ENCODE peak calls at places on chromosomes 3 and 15, in four cellular contexts. One of them, this sample, is unnamed.

GRCh38 chr3:105465251-105465853 is 98.6 kb downstream of the ALCAM start:
- DNase-seq in K562: no peak
- DNase-seq in HL-60: no peak
- DNase-seq in GM12878: no peak
- DNase-seq in this sample: no peak

GRCh38 chr3:153572165-153572564 is 410.1 kb downstream of the RAP2B start:
- DNase-seq in K562: no peak
- DNase-seq in HL-60: no peak
- DNase-seq in GM12878: no peak
- DNase-seq in this sample: no peak

GRCh38 chr15:81877533-81878227 is 168.1 kb downstream of the MEX3B start:
- DNase-seq in GM12878: no peak
- DNase-seq in K562: no peak
- DNase-seq in HL-60: no peak
- DNase-seq in this sample: no peak

GRCh38 chr3:7667774-7668173 is 806.9 kb downstream of the GRM7 start:
- DNase-seq in HL-60: no peak
- DNase-seq in GM12878: no peak
- DNase-seq in K562: no peak
- DNase-seq in this sample: no peak

GRCh38 chr3:122926322-122926721 is 101.2 kb downstream of the SEMA5B start:
- DNase-seq in HL-60: no peak
- DNase-seq in K562: no peak
- DNase-seq in GM12878: no peak
- DNase-seq in this sample: no peak

GRCh38 chr15:40274350-40275274 is 8.3 kb downstream of the ANKRD63 start:
- DNase-seq in HL-60: peak
- DNase-seq in K562: peak
- DNase-seq in GM12878: peak
- DNase-seq in this sample: peak

GRCh38 chr3:123652346-123652984 is 67.6 kb upstream of the HACD2 start:
- DNase-seq in HL-60: peak
- DNase-seq in K562: peak
- DNase-seq in GM12878: no peak
- DNase-seq in this sample: peak

GRCh38 chr3:42032693-42033349 is 58.3 kb upstream of the TRAK1 start:
- DNase-seq in GM12878: no peak
- DNase-seq in K562: peak
- DNase-seq in HL-60: peak
- DNase-seq in this sample: no peak

GRCh38 chr3:130699765-130700164 is 46.9 kb downstream of the PIK3R4 start:
- DNase-seq in GM12878: no peak
- DNase-seq in HL-60: peak
- DNase-seq in K562: peak
- DNase-seq in this sample: no peak

GRCh38 chr15:20351448-20351961 is 190.1 kb downstream of the GOLGA6L6 start:
- DNase-seq in GM12878: no peak
- DNase-seq in K562: no peak
- DNase-seq in HL-60: no peak
- DNase-seq in this sample: no peak

GRCh38 chr3:79926522-79926921 is 158.7 kb upstream of the ROBO1 start:
- DNase-seq in HL-60: no peak
- DNase-seq in GM12878: no peak
- DNase-seq in K562: no peak
- DNase-seq in this sample: no peak

GRCh38 chr3:79930196-79930595 is 162.4 kb upstream of the ROBO1 start:
- DNase-seq in HL-60: no peak
- DNase-seq in GM12878: no peak
- DNase-seq in K562: no peak
- DNase-seq in this sample: no peak

DNA sequence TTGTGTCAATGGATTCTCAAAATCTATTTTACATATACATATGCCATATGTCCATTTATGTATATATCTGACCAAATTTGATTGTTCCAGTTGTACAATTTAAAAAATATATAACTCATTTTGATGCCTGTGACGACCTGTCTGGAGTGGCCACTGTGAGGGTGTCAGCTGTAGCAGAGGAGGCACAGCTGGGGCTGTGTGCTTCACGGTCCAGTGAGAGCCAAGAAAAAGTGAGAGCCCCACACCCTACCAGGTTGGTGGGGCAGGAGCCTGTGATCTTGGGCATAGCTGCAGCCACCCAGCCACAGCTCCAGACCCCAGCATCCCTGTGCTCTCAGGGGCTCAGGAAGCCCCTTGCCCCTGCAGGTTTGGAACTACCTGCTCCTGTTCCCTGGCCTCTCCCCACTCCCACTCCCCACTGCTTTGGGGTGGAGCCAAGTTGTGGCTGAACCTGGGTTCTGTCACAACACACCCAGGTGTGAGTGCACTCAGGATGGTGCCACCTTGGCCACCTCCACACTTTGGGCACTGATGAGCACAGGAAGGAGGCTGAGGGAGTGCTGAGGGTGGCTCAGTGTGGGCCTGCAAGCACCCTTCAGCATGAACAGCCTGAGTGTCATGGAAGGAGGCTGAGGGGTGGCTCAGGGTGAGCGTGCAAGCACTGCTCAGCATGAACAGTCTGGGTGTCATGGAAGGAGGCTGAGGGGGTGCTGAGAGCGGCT is 161.1 kb upstream of the ROBO1 start:
- DNase-seq in HL-60: no peak
- DNase-seq in K562: no peak
- DNase-seq in GM12878: no peak
- DNase-seq in this sample: no peak
- TF ChIP-seq SPI1 in HL-60: no peak
- TF ChIP-seq SPI1 in K562: no peak
- TF ChIP-seq SPI1 in GM12878: no peak
- TF ChIP-seq SPI1 in this sample: no peak

GRCh38 chr3:9730747-9731205 is 759 bp upstream of the BRPF1 start:
- DNase-seq in HL-60: no peak
- DNase-seq in GM12878: no peak
- DNase-seq in K562: no peak
- DNase-seq in this sample: peak
- TF ChIP-seq SPI1 in HL-60: no peak
- TF ChIP-seq SPI1 in GM12878: no peak
- TF ChIP-seq SPI1 in K562: no peak
- TF ChIP-seq SPI1 in this sample: no peak

DNA sequence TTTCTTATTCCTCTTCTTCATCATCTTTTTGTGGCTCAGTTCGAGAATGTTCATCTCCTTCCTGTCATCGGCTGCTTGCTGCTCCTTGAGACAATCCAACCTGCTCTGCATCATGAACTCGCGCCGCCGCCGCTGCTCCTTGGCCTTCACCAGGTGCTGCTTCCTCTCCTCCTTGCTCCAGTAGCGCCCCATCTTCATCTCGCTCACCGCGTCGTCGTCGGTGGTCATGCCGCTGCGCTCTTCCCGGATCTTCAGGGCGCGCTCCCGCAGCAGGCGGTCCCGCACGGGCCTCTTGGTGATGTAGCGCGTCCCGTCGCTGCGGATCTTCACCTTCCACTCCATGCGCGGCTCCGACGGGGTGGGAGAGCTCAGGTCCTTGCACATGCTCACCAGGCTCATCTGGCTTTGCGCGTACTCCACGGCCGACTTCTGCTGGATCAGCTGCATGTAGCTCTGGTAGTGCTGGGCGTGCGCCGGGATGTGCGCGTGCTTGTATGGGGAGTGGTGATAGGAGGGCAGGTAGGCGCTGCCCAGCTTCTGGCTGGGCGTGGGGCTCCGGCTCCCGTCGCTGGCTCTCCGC is 241.2 kb downstream of the PDZRN3 start:
- DNase-seq in GM12878: no peak
- DNase-seq in HL-60: no peak
- DNase-seq in K562: no peak
- DNase-seq in this sample: no peak
- TF ChIP-seq SPI1 in GM12878: no peak
- TF ChIP-seq SPI1 in HL-60: no peak
- TF ChIP-seq SPI1 in K562: no peak
- TF ChIP-seq SPI1 in this sample: no peak

DNA sequence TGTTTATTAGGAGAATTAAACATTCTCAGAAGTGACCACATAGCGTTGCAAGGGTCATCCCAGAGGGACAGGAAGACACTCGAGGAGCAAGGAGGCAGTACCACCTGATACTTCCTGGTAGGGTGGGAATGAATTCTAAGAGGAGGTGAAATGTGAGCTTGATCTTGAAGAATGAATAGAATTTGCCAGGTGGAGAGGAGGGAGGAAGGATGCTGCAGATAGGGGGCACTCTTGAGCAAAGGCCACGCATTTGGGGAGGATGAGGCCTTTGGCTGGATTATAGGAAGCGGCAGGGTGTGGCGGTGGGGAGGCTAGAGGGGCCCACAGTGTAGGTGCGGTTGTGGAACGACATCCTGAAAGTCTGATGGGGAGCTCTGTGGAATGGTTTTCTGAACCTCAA is 33.5 kb downstream of the CHCHD6 start:
- DNase-seq in GM12878: no peak
- DNase-seq in HL-60: no peak
- DNase-seq in K562: no peak
- DNase-seq in this sample: no peak
- TF ChIP-seq SPI1 in GM12878: no peak
- TF ChIP-seq SPI1 in HL-60: no peak
- TF ChIP-seq SPI1 in K562: no peak
- TF ChIP-seq SPI1 in this sample: no peak

GRCh38 chr15:64875641-64876223 is 34.0 kb downstream of the PLEKHO2 start:
- DNase-seq in K562: no peak
- DNase-seq in HL-60: no peak
- DNase-seq in GM12878: no peak
- DNase-seq in this sample: no peak
- TF ChIP-seq SPI1 in K562: no peak
- TF ChIP-seq SPI1 in HL-60: no peak
- TF ChIP-seq SPI1 in GM12878: no peak
- TF ChIP-seq SPI1 in this sample: no peak

GRCh38 chr15:91055548-91056331 is 33.3 kb upstream of the VPS33B start:
- DNase-seq in HL-60: peak
- DNase-seq in K562: peak
- DNase-seq in GM12878: peak
- DNase-seq in this sample: no peak
- TF ChIP-seq SPI1 in HL-60: peak
- TF ChIP-seq SPI1 in K562: no peak
- TF ChIP-seq SPI1 in GM12878: peak
- TF ChIP-seq SPI1 in this sample: peak

GRCh38 chr3:38039101-38039898 is at the start of gene DLEC1:
- DNase-seq in K562: no peak
- DNase-seq in HL-60: peak
- DNase-seq in GM12878: no peak
- DNase-seq in this sample: peak
- TF ChIP-seq SPI1 in K562: no peak
- TF ChIP-seq SPI1 in HL-60: no peak
- TF ChIP-seq SPI1 in GM12878: peak
- TF ChIP-seq SPI1 in this sample: no peak

DNA sequence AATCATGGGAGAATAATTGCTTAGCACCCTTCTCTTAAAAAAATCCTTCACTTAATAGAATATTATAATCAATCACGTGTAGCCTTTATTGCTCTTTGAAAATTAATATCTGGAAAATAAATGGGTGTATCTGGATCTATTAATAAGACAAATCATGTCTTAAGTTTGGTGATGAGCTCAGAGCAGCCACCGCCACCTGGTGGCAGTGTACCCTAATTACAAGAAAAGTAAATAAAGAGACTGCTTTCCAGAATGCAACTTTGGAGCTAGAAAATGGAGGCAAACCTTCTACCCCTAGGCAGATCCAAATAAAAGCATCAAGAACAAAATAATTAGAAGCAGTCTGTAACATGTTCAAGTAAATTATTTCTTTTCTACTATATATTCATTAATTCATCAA is 43.5 kb downstream of the EPHB1 start:
- DNase-seq in K562: peak
- DNase-seq in HL-60: no peak
- DNase-seq in GM12878: no peak
- DNase-seq in this sample: no peak
- TF ChIP-seq SPI1 in K562: no peak
- TF ChIP-seq SPI1 in HL-60: no peak
- TF ChIP-seq SPI1 in GM12878: no peak
- TF ChIP-seq SPI1 in this sample: no peak

GRCh38 chr3:43863966-43864933 is 173.5 kb downstream of the ABHD5 start:
- DNase-seq in HL-60: no peak
- DNase-seq in GM12878: no peak
- DNase-seq in K562: no peak
- DNase-seq in this sample: no peak
- TF ChIP-seq SPI1 in HL-60: no peak
- TF ChIP-seq SPI1 in GM12878: no peak
- TF ChIP-seq SPI1 in K562: no peak
- TF ChIP-seq SPI1 in this sample: no peak

This sample was measured in GM12891.